ENCODE peak calls at places on chromosome 9, in five cellular contexts. W is WTC11; O is NCI-H1092; L is CD4-positive, alpha-beta memory T cell; Z is AG04450. A is an unnamed sample.

GRCh38 chr9:87447547-87448432 is 49.9 kb upstream of the DAPK1 start:
- DNase-seq in W (no peak), O (peak), L (no peak), Z (no peak), A (no peak)

GRCh38 chr9:114804504-114804903 is 1.3 kb downstream of the TNFSF15 start:
- DNase-seq in W (no peak), O (no peak), L (no peak), Z (peak), A (no peak)

GRCh38 chr9:21549251-21549765 is 67.2 kb upstream of the IFNE start:
- DNase-seq in W (no peak), O (no peak), L (no peak), Z (peak), A (no peak)

GRCh38 chr9:88076286-88077070 is 61.8 kb downstream of the SPATA31C2 start:
- DNase-seq in W (peak), O (peak), L (peak), Z (peak), A (no peak)

GRCh38 chr9:91162311-91162710 is 199.4 kb downstream of the AUH start:
- DNase-seq in W (no peak), O (no peak), L (no peak), Z (no peak), A (no peak)

GRCh38 chr9:72065076-72065475 is 4.7 kb upstream of the C9orf57 start:
- DNase-seq in W (no peak), O (no peak), L (no peak), Z (no peak), A (no peak)

GRCh38 chr9:99173570-99174504 is 47.9 kb downstream of the ALG2 start:
- DNase-seq in W (no peak), O (no peak), L (no peak), Z (no peak), A (no peak)

GRCh38 chr9:99561435-99562262 is 260.0 kb upstream of the NR4A3 start:
- DNase-seq in W (no peak), O (no peak), L (no peak), Z (no peak), A (peak)

GRCh38 chr9:27496134-27496504 is 28.0 kb upstream of the IFNK start:
- DNase-seq in W (no peak), O (no peak), L (no peak), Z (no peak), A (no peak)

GRCh38 chr9:124768778-124769350 is 2.2 kb downstream of the NR6A1 start:
- DNase-seq in W (no peak), O (no peak), L (no peak), Z (no peak), A (no peak)

GRCh38 chr9:136399176-136400037 is 563 bp downstream of the SNAPC4 start:
- DNase-seq in W (peak), O (no peak), L (peak), Z (no peak), A (no peak)

GRCh38 chr9:122338536-122338935 is 32.3 kb upstream of the PTGS1 start:
- DNase-seq in W (no peak), O (no peak), L (no peak), Z (no peak), A (no peak)

GRCh38 chr9:136882109-136882946 is 4.0 kb upstream of the TRAF2 start:
- DNase-seq in W (no peak), O (no peak), L (peak), Z (peak), A (no peak)

GRCh38 chr9:100492952-100493351 is 20.0 kb downstream of the TMEFF1 start:
- DNase-seq in W (no peak), O (no peak), L (no peak), Z (no peak), A (no peak)

GRCh38 chr9:107260437-107261081 is 22.5 kb upstream of the RAD23B start:
- DNase-seq in W (no peak), O (no peak), L (no peak), Z (no peak), A (no peak)

GRCh38 chr9:129933709-129934586 is 98.7 kb downstream of the USP20 start:
- DNase-seq in W (no peak), O (no peak), L (no peak), Z (no peak), A (no peak)

GRCh38 chr9:35367451-35367850 is 122.5 kb upstream of the RUSC2 start:
- DNase-seq in W (no peak), O (no peak), L (no peak), Z (peak), A (no peak)

A was measured in NCI-H524 treated with DMSO at 0.1 percent for 48 hours.